ENCODE peak calls at places on chromosomes 7 and 10, in seven cellular contexts. Y is HCT116, B is mucosa of descending colon, Z is cardiac muscle cell, V is AG04450, N is dorsolateral prefrontal cortex, E is brain microvascular endothelial cell. P is an unnamed sample.
A peak's percentile ranks its signal among the peaks of the same experiment; 100 is the strongest.

GRCh38 chr7:13016036-13016581 is 328.7 kb downstream of the ARL4A start:
- DNase-seq in Z (no peak), E (no peak), V (no peak), Y (peak; percentile 65), B (no peak), N (no peak), P (no peak)

GRCh38 chr7:129610709-129611245 is 743 bp upstream of the NRF1 start:
- DNase-seq in Z (no peak), Y (no peak), V (no peak), E (no peak), N (no peak), B (peak; percentile 32), P (no peak)

GRCh38 chr7:121741896-121742295 is 131.1 kb upstream of the PTPRZ1 start:
- DNase-seq in V (no peak), B (no peak), Z (no peak), E (no peak), N (no peak), Y (no peak), P (no peak)

GRCh38 chr10:114855776-114856543 is 34.4 kb downstream of the FHIP2A start:
- DNase-seq in N (no peak), B (no peak), Z (no peak), Y (no peak), E (no peak), V (no peak), P (peak; percentile 19)

GRCh38 chr10:92830478-92831389 is 17.6 kb upstream of the EXOC6 start:
- DNase-seq in B (no peak), N (no peak), V (no peak), Z (no peak), Y (no peak), E (no peak), P (peak; percentile 17)

GRCh38 chr10:124697837-124698559 is 46.2 kb downstream of the FAM53B start:
- DNase-seq in Y (no peak), N (no peak), B (peak; percentile 41), E (no peak), Z (no peak), V (no peak), P (peak; percentile 13)

GRCh38 chr7:66974986-66975590 is 20.3 kb downstream of the SBDS start:
- DNase-seq in B (no peak), N (no peak), V (no peak), Y (no peak), E (no peak), Z (no peak), P (no peak)

GRCh38 chr10:18279202-18279601 is 139.0 kb downstream of the CACNB2 start:
- DNase-seq in B (no peak), V (no peak), Z (no peak), E (peak; percentile 9), Y (no peak), N (no peak), P (peak; percentile 72)

GRCh38 chr10:32367793-32368453 is 21.0 kb upstream of the EPC1 start:
- DNase-seq in Y (peak; percentile 48), Z (peak; percentile 70), V (peak; percentile 38), E (peak; percentile 34), B (peak; percentile 66), N (peak; percentile 39), P (peak; percentile 83)

GRCh38 chr7:84123903-84124573 is 70.6 kb downstream of the SEMA3A start:
- DNase-seq in Y (no peak), N (no peak), Z (peak; percentile 11), V (no peak), B (no peak), E (peak; percentile 82), P (no peak)

GRCh38 chr7:64892666-64893269 is 10.3 kb upstream of the ZNF273 start:
- DNase-seq in B (no peak), E (no peak), N (no peak), V (no peak), Z (no peak), Y (no peak), P (no peak)

GRCh38 chr7:130148561-130148960 is 56.6 kb downstream of the TMEM209 start:
- DNase-seq in N (no peak), Y (no peak), B (no peak), E (no peak), Z (no peak), V (peak; percentile 27), P (no peak)

GRCh38 chr7:70456729-70457128 is 675.2 kb upstream of the GALNT17 start:
- DNase-seq in Y (no peak), Z (no peak), B (no peak), E (no peak), V (no peak), N (no peak), P (no peak)

GRCh38 chr10:1160561-1160961 is 104.4 kb downstream of the WDR37 start:
- DNase-seq in Y (no peak), Z (no peak), E (no peak), V (no peak), B (no peak), N (peak; percentile 28), P (no peak)

GRCh38 chr10:45378866-45379265 is 4.8 kb downstream of the ALOX5 start:
- DNase-seq in E (no peak), Y (no peak), V (no peak), N (no peak), B (no peak), Z (no peak), P (no peak)

GRCh38 chr7:3760696-3761095 is 459.6 kb downstream of the SDK1 start:
- DNase-seq in B (no peak), V (no peak), E (no peak), N (no peak), Z (no peak), Y (no peak), P (peak; percentile 30)

GRCh38 chr7:124349443-124349842 is 316.6 kb upstream of the TMEM229A start:
- DNase-seq in B (no peak), Y (no peak), Z (no peak), N (no peak), E (no peak), V (no peak), P (no peak)

GRCh38 chr7:155291729-155292128 is 5.9 kb upstream of the INSIG1 start:
- DNase-seq in B (no peak), Y (no peak), E (no peak), Z (no peak), V (no peak), N (no peak), P (no peak)

GRCh38 chr10:48759113-48759901 is 74.6 kb downstream of the WDFY4 start:
- DNase-seq in Y (no peak), B (no peak), N (no peak), E (no peak), V (no peak), Z (no peak), P (no peak)

GRCh38 chr10:74103560-74104248 is 46.9 kb downstream of the AP3M1 start:
- DNase-seq in N (no peak), B (no peak), E (peak; percentile 17), Z (no peak), V (no peak), Y (peak; percentile 16), P (peak; percentile 57)

GRCh38 chr7:104966022-104966421 is 48.0 kb upstream of the KMT2E start:
- DNase-seq in N (no peak), Y (no peak), Z (no peak), B (no peak), V (no peak), E (no peak), P (peak; percentile 3)

GRCh38 chr10:58322072-58322834 is 12.6 kb upstream of the UBE2D1 start:
- DNase-seq in V (no peak), Z (no peak), Y (no peak), N (no peak), B (no peak), E (peak; percentile 34), P (peak; percentile 23)

GRCh38 chr10:58330397-58330796 is 4.4 kb upstream of the UBE2D1 start:
- DNase-seq in N (no peak), V (no peak), Z (no peak), E (no peak), Y (no peak), B (no peak), P (no peak)

GRCh38 chr10:58328233-58328632 is 6.6 kb upstream of the UBE2D1 start:
- DNase-seq in Z (no peak), V (no peak), B (no peak), N (no peak), E (no peak), Y (no peak), P (no peak)

GRCh38 chr10:58322835-58323209 is 12.0 kb upstream of the UBE2D1 start:
- DNase-seq in Z (no peak), B (no peak), E (no peak), V (no peak), N (no peak), Y (no peak), P (no peak)

GRCh38 chr10:58326967-58327381 is 7.8 kb upstream of the UBE2D1 start:
- DNase-seq in E (peak; percentile 50), V (no peak), Y (no peak), Z (no peak), N (no peak), B (no peak), P (peak; percentile 63)
- H3K4me3 ChIP-seq in E (peak overlapping the region; percentile 51), V (peak overlapping the region; percentile 43), Y (no peak overlapping the region), Z (no peak overlapping the region), N (no peak overlapping the region), B (no peak overlapping the region), P (peak overlapping the region; percentile 47)

GRCh38 chr7:148078126-148078525 is 512.4 kb upstream of the C7orf33 start:
- DNase-seq in Y (no peak), E (no peak), V (no peak), B (no peak), Z (no peak), N (no peak), P (no peak)
- H3K4me3 ChIP-seq in Y (no peak overlapping the region), E (no peak overlapping the region), V (no peak overlapping the region), B (no peak overlapping the region), Z (no peak overlapping the region), N (no peak overlapping the region), P (no peak overlapping the region)

DNA sequence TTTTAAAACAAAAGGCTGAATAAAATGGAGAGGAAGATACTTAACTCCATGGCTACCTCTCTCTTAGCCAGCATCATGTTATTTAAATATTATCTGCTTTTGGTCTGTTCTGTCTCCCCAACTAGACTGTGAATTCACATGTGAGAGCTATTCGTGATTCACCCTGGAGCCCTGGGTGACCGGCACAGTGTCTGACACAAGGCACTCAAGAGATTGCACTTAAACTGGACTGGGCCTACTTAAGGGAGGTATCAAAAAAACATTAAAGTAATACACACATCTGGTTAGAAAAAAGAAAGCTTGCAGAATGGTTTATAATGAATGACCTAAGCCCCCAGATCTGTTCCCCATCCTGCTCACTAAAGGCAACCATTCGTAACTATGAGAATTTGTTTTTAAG is 74.6 kb downstream of the DGKI start:
- DNase-seq in E (peak; percentile 72), V (no peak), N (no peak), Z (no peak), B (no peak), Y (no peak), P (peak; percentile 86)
- H3K4me3 ChIP-seq in E (no peak overlapping the region), V (no peak overlapping the region), N (no peak overlapping the region), Z (no peak overlapping the region), B (no peak overlapping the region), Y (no peak overlapping the region), P (peak overlapping the region; percentile 15)

GRCh38 chr10:119783665-119784027 is 57.8 kb downstream of the INPP5F start:
- DNase-seq in E (no peak), B (no peak), Z (no peak), Y (no peak), N (no peak), V (no peak), P (no peak)

GRCh38 chr10:119780879-119781480 is 55.1 kb downstream of the INPP5F start:
- DNase-seq in N (no peak), B (no peak), Z (no peak), V (no peak), E (no peak), Y (no peak), P (no peak)

GRCh38 chr10:119781498-119781897 is 55.6 kb downstream of the INPP5F start:
- DNase-seq in N (no peak), V (no peak), Y (no peak), B (no peak), E (no peak), Z (no peak), P (no peak)

GRCh38 chr10:119786117-119786769 is 60.4 kb downstream of the INPP5F start:
- DNase-seq in E (peak; percentile 87), B (no peak), Z (peak; percentile 61), Y (no peak), V (peak; percentile 30), N (no peak), P (peak; percentile 78)

GRCh38 chr10:119782981-119783664 is 57.3 kb downstream of the INPP5F start:
- DNase-seq in N (no peak), V (no peak), E (no peak), Z (no peak), Y (no peak), B (no peak), P (no peak)
- H3K4me3 ChIP-seq in N (no peak overlapping the region), V (no peak overlapping the region), E (no peak overlapping the region), Z (no peak overlapping the region), Y (no peak overlapping the region), B (no peak overlapping the region), P (no peak overlapping the region)